ENCODE peak calls at places on chromosomes 11 and 22, in eight cellular contexts. G, H, U, F, Y, X, Q and I are unnamed samples.

GRCh38 chr11:119028346-119029068 is 2.2 kb downstream of the SLC37A4 start:
- DNase-seq in Q (no peak), Y (no peak), G (no peak), F (no peak), X (no peak), H (no peak), U (no peak), I (no peak)

GRCh38 chr11:70951139-70951804 is 301.1 kb downstream of the SHANK2 start:
- DNase-seq in X (no peak), G (no peak), H (no peak), U (no peak), Q (no peak), Y (no peak), F (no peak), I (no peak)

GRCh38 chr11:47171057-47171838 is 5.4 kb downstream of the ARFGAP2 start:
- DNase-seq in U (no peak), H (no peak), G (no peak), Q (no peak), Y (no peak), X (no peak), F (no peak), I (no peak)

GRCh38 chr11:128420943-128421342 is 166.4 kb downstream of the ETS1 start:
- DNase-seq in H (no peak), Q (no peak), F (no peak), G (peak; percentile 95), Y (no peak), X (no peak), U (peak; percentile 95), I (no peak)

GRCh38 chr11:69521461-69521860 is 40.0 kb downstream of the LINC01488 start:
- DNase-seq in U (no peak), G (no peak), F (no peak), Q (no peak), H (no peak), X (no peak), Y (no peak), I (no peak)

GRCh38 chr11:7046474-7046873 is 26.2 kb downstream of the NLRP14 start:
- DNase-seq in Y (no peak), X (no peak), U (peak; percentile 63), H (no peak), G (peak; percentile 87), F (no peak), Q (no peak), I (no peak)

GRCh38 chr11:3989251-3989650 is 105.3 kb upstream of the RRM1 start:
- DNase-seq in H (no peak), Q (no peak), G (no peak), Y (peak; percentile 33), X (no peak), U (no peak), F (no peak), I (no peak)

GRCh38 chr11:27912916-27913315 is 195.0 kb downstream of the KIF18A start:
- DNase-seq in U (no peak), G (no peak), X (no peak), F (no peak), Q (no peak), H (no peak), Y (no peak), I (no peak)

GRCh38 chr11:96187779-96188624 is 155.0 kb downstream of the MAML2 start:
- DNase-seq in H (no peak), Y (no peak), Q (no peak), G (peak; percentile 92), X (peak; percentile 47), U (peak; percentile 80), F (no peak), I (no peak)

GRCh38 chr11:22510010-22510409 is 115.6 kb downstream of the FANCF start:
- DNase-seq in X (no peak), Y (no peak), U (no peak), G (no peak), Q (no peak), F (no peak), H (no peak), I (no peak)

GRCh38 chr11:35376613-35377012 is 42.7 kb downstream of the SLC1A2 start:
- DNase-seq in F (no peak), U (no peak), H (no peak), X (no peak), Q (no peak), Y (no peak), G (peak; percentile 33), I (no peak)

GRCh38 chr22:46370584-46371373 is 35.3 kb downstream of the TRMU start:
- DNase-seq in F (peak; percentile 22), U (no peak), Y (no peak), X (no peak), H (no peak), G (no peak), Q (no peak), I (no peak)

GRCh38 chr11:65425105-65425970 is 2.7 kb downstream of the NEAT1 start:
- DNase-seq in F (peak; percentile 74), H (peak; percentile 94), Q (peak; percentile 75), U (peak; percentile 84), Y (peak; percentile 36), G (peak; percentile 87), X (peak; percentile 83), I (peak; percentile 81)

GRCh38 chr11:9740202-9740881 is 76.5 kb downstream of the SWAP70 start:
- DNase-seq in H (no peak), F (no peak), X (no peak), Q (no peak), U (no peak), Y (no peak), G (no peak), I (no peak)

GRCh38 chr11:134517621-134518293 is 105.7 kb upstream of the B3GAT1 start:
- DNase-seq in F (no peak), H (no peak), Q (no peak), U (no peak), Y (no peak), G (no peak), X (no peak), I (no peak)